ENCODE peak calls at places on chromosome 20, in eight cellular contexts. U is T follicular helper cell; J is brain pericyte; A is AML-193; T is stimulated activated CD4-positive, alpha-beta T cell treated with anti-CD3 and anti-CD28 coated beads, Interleukin-4, amount 100 ng/mL, for 1 hour; F is KG1; I is SJSA1; D is cardiac septum. K is an unnamed sample.

GRCh38 chr20:40008177-40008576 is 680.9 kb downstream of the MAFB start:
- DNase-seq in U (no peak), J (no peak), A (no peak), T (no peak), F (no peak), I (no peak), D (no peak), K (no peak)

GRCh38 chr20:17504898-17505663 is 26.1 kb downstream of the BFSP1 start:
- DNase-seq in U (no peak), J (peak), A (peak), T (peak), F (peak), I (peak), D (peak), K (no peak)

GRCh38 chr20:56957737-56958553 is 308.5 kb downstream of the BMP7 start:
- DNase-seq in U (no peak), J (no peak), A (no peak), T (no peak), F (no peak), I (no peak), D (no peak), K (no peak)

GRCh38 chr20:57310821-57311514 is 18.6 kb upstream of the SPO11 start:
- DNase-seq in U (no peak), J (no peak), A (no peak), T (no peak), F (no peak), I (no peak), D (peak), K (no peak)

GRCh38 chr20:63536241-63536977 is 767 bp downstream of the PTK6 start:
- DNase-seq in U (no peak), J (peak), A (no peak), T (no peak), F (no peak), I (no peak), D (no peak), K (no peak)

GRCh38 chr20:34562643-34563042 is 4.1 kb downstream of the MAP1LC3A start:
- DNase-seq in U (no peak), J (no peak), A (no peak), T (no peak), F (no peak), I (no peak), D (no peak), K (peak)

GRCh38 chr20:9258891-9259290 is 190.0 kb downstream of the PLCB4 start:
- DNase-seq in U (no peak), J (no peak), A (peak), T (no peak), F (no peak), I (no peak), D (no peak), K (no peak)

GRCh38 chr20:63963784-63964301 is 5.9 kb downstream of the ZNF512B start:
- DNase-seq in U (no peak), J (no peak), A (no peak), T (no peak), F (no peak), I (no peak), D (no peak), K (no peak)

GRCh38 chr20:44597930-44598329 is 15.6 kb downstream of the PKIG start:
- DNase-seq in U (no peak), J (no peak), A (no peak), T (no peak), F (no peak), I (no peak), D (peak), K (no peak)

GRCh38 chr20:58330692-58331091 is 21.2 kb downstream of the RAB22A start:
- DNase-seq in U (no peak), J (no peak), A (no peak), T (no peak), F (no peak), I (no peak), D (no peak), K (no peak)

GRCh38 chr20:1786496-1786895 is 108.7 kb upstream of the SIRPA start:
- DNase-seq in U (no peak), J (no peak), A (no peak), T (no peak), F (no peak), I (no peak), D (no peak), K (no peak)

GRCh38 chr20:41366546-41367392 is at the start of gene EMILIN3:
- DNase-seq in U (no peak), J (no peak), A (no peak), T (no peak), F (no peak), I (no peak), D (no peak), K (no peak)

GRCh38 chr20:15232243-15232642 is 894.8 kb upstream of the FLRT3 start:
- DNase-seq in U (no peak), J (no peak), A (no peak), T (no peak), F (no peak), I (no peak), D (no peak), K (no peak)

GRCh38 chr20:57941121-57941522 is 231.3 kb upstream of the PMEPA1 start:
- DNase-seq in U (no peak), J (no peak), A (no peak), T (no peak), F (no peak), I (no peak), D (no peak), K (no peak)

GRCh38 chr20:35312348-35312747 is 20.1 kb upstream of the FAM83C start:
- DNase-seq in U (no peak), J (no peak), A (no peak), T (no peak), F (no peak), I (peak), D (no peak), K (peak)

GRCh38 chr20:25058797-25059486 is 1.0 kb upstream of the ACSS1 start:
- DNase-seq in U (no peak), J (no peak), A (peak), T (no peak), F (no peak), I (no peak), D (peak), K (no peak)

GRCh38 chr20:37686762-37687477 is 6.9 kb upstream of the CTNNBL1 start:
- DNase-seq in U (no peak), J (no peak), A (no peak), T (no peak), F (no peak), I (no peak), D (no peak), K (no peak)

GRCh38 chr20:21238400-21238799 is 64.7 kb upstream of the XRN2 start:
- DNase-seq in U (no peak), J (no peak), A (no peak), T (no peak), F (no peak), I (no peak), D (no peak), K (no peak)

GRCh38 chr20:35601990-35602389 is 13.6 kb upstream of the SPAG4 start:
- DNase-seq in U (no peak), J (no peak), A (no peak), T (no peak), F (no peak), I (no peak), D (no peak), K (no peak)

GRCh38 chr20:14512856-14513255 is 175.4 kb upstream of the FLRT3 start:
- DNase-seq in U (no peak), J (no peak), A (no peak), T (no peak), F (no peak), I (no peak), D (no peak), K (no peak)

GRCh38 chr20:48649868-48650267 is 177.9 kb downstream of the PREX1 start:
- DNase-seq in U (no peak), J (no peak), A (no peak), T (no peak), F (no peak), I (no peak), D (no peak), K (no peak)

K was measured in SW 1271.